ENCODE peak calls at places on chromosome 16, in ten cellular contexts. One of them, this sample, is unnamed.

GRCh38 chr16:11161974-11162373 is 94.0 kb downstream of the SOCS1 start:
- DNase-seq in sigmoid colon: no peak
- DNase-seq in GM12891: no peak
- DNase-seq in endothelial cell of umbilical vein: no peak
- DNase-seq in GM23338: no peak
- DNase-seq in GM12892: no peak
- DNase-seq in stomach: no peak
- DNase-seq in transverse colon: no peak
- DNase-seq in spleen: peak
- DNase-seq in HL-60: no peak
- DNase-seq in this sample: no peak

GRCh38 chr16:15643453-15644305 is 725 bp upstream of the MARF1 start:
- DNase-seq in sigmoid colon: no peak
- DNase-seq in GM12891: no peak
- DNase-seq in endothelial cell of umbilical vein: peak
- DNase-seq in GM23338: peak
- DNase-seq in GM12892: no peak
- DNase-seq in stomach: no peak
- DNase-seq in transverse colon: peak
- DNase-seq in spleen: no peak
- DNase-seq in HL-60: peak
- DNase-seq in this sample: peak

GRCh38 chr16:54030451-54030850 is 256.1 kb downstream of the IRX3 start:
- DNase-seq in sigmoid colon: no peak
- DNase-seq in GM12891: no peak
- DNase-seq in endothelial cell of umbilical vein: no peak
- DNase-seq in GM23338: no peak
- DNase-seq in GM12892: no peak
- DNase-seq in stomach: no peak
- DNase-seq in transverse colon: no peak
- DNase-seq in spleen: no peak
- DNase-seq in HL-60: no peak
- DNase-seq in this sample: no peak

GRCh38 chr16:76748698-76749097 is 442.3 kb upstream of the MON1B start:
- DNase-seq in sigmoid colon: no peak
- DNase-seq in GM12891: no peak
- DNase-seq in endothelial cell of umbilical vein: no peak
- DNase-seq in GM23338: no peak
- DNase-seq in GM12892: no peak
- DNase-seq in stomach: no peak
- DNase-seq in transverse colon: no peak
- DNase-seq in spleen: no peak
- DNase-seq in HL-60: no peak
- DNase-seq in this sample: no peak

GRCh38 chr16:79261944-79262552 is 338.5 kb downstream of the MAF start:
- DNase-seq in sigmoid colon: no peak
- DNase-seq in GM12891: no peak
- DNase-seq in endothelial cell of umbilical vein: no peak
- DNase-seq in GM23338: no peak
- DNase-seq in GM12892: no peak
- DNase-seq in stomach: no peak
- DNase-seq in transverse colon: no peak
- DNase-seq in spleen: no peak
- DNase-seq in HL-60: no peak
- DNase-seq in this sample: no peak

GRCh38 chr16:155031-155398 is 2.6 kb downstream of the HBZ start:
- DNase-seq in sigmoid colon: no peak
- DNase-seq in GM12891: no peak
- DNase-seq in endothelial cell of umbilical vein: no peak
- DNase-seq in GM23338: no peak
- DNase-seq in GM12892: no peak
- DNase-seq in stomach: no peak
- DNase-seq in transverse colon: no peak
- DNase-seq in spleen: no peak
- DNase-seq in HL-60: no peak
- DNase-seq in this sample: no peak

GRCh38 chr16:65790768-65791167 is 575.7 kb upstream of the CDH5 start:
- DNase-seq in sigmoid colon: no peak
- DNase-seq in GM12891: no peak
- DNase-seq in endothelial cell of umbilical vein: no peak
- DNase-seq in GM23338: no peak
- DNase-seq in GM12892: no peak
- DNase-seq in stomach: no peak
- DNase-seq in transverse colon: no peak
- DNase-seq in spleen: no peak
- DNase-seq in HL-60: no peak
- DNase-seq in this sample: no peak

GRCh38 chr16:7509919-7510705 is 177.5 kb downstream of the RBFOX1 start:
- DNase-seq in sigmoid colon: no peak
- DNase-seq in GM12891: no peak
- DNase-seq in endothelial cell of umbilical vein: no peak
- DNase-seq in GM23338: peak
- DNase-seq in GM12892: no peak
- DNase-seq in stomach: no peak
- DNase-seq in transverse colon: no peak
- DNase-seq in spleen: no peak
- DNase-seq in HL-60: no peak
- DNase-seq in this sample: no peak

GRCh38 chr16:12764813-12765212 is 38.9 kb downstream of the CPPED1 start:
- DNase-seq in sigmoid colon: no peak
- DNase-seq in GM12891: no peak
- DNase-seq in endothelial cell of umbilical vein: no peak
- DNase-seq in GM23338: no peak
- DNase-seq in GM12892: no peak
- DNase-seq in stomach: no peak
- DNase-seq in transverse colon: no peak
- DNase-seq in spleen: no peak
- DNase-seq in HL-60: no peak
- DNase-seq in this sample: no peak

GRCh38 chr16:8727857-8728618 is 53.6 kb downstream of the ABAT start:
- DNase-seq in sigmoid colon: no peak
- DNase-seq in GM12891: no peak
- DNase-seq in endothelial cell of umbilical vein: no peak
- DNase-seq in GM23338: no peak
- DNase-seq in GM12892: no peak
- DNase-seq in stomach: no peak
- DNase-seq in transverse colon: no peak
- DNase-seq in spleen: no peak
- DNase-seq in HL-60: no peak
- DNase-seq in this sample: no peak

GRCh38 chr16:68707341-68708152 is 29.5 kb upstream of the CDH1 start:
- DNase-seq in sigmoid colon: no peak
- DNase-seq in GM12891: no peak
- DNase-seq in endothelial cell of umbilical vein: no peak
- DNase-seq in GM23338: peak
- DNase-seq in GM12892: no peak
- DNase-seq in stomach: peak
- DNase-seq in transverse colon: peak
- DNase-seq in spleen: no peak
- DNase-seq in HL-60: no peak
- DNase-seq in this sample: no peak

GRCh38 chr16:29644338-29644857 is 18.6 kb upstream of the SPN start:
- DNase-seq in sigmoid colon: no peak
- DNase-seq in GM12891: no peak
- DNase-seq in endothelial cell of umbilical vein: no peak
- DNase-seq in GM23338: no peak
- DNase-seq in GM12892: no peak
- DNase-seq in stomach: no peak
- DNase-seq in transverse colon: no peak
- DNase-seq in spleen: no peak
- DNase-seq in HL-60: no peak
- DNase-seq in this sample: no peak

GRCh38 chr16:28096974-28097373 is 33.5 kb upstream of the GSG1L start:
- DNase-seq in sigmoid colon: peak
- DNase-seq in GM12891: no peak
- DNase-seq in endothelial cell of umbilical vein: no peak
- DNase-seq in GM23338: no peak
- DNase-seq in GM12892: no peak
- DNase-seq in stomach: no peak
- DNase-seq in transverse colon: no peak
- DNase-seq in spleen: peak
- DNase-seq in HL-60: no peak
- DNase-seq in this sample: no peak

GRCh38 chr16:89570342-89570923 is 5.1 kb upstream of the CPNE7 start:
- DNase-seq in sigmoid colon: no peak
- DNase-seq in GM12891: no peak
- DNase-seq in endothelial cell of umbilical vein: no peak
- DNase-seq in GM23338: no peak
- DNase-seq in GM12892: no peak
- DNase-seq in stomach: no peak
- DNase-seq in transverse colon: no peak
- DNase-seq in spleen: peak
- DNase-seq in HL-60: no peak
- DNase-seq in this sample: no peak

GRCh38 chr16:89572478-89573205 is 2.9 kb upstream of the CPNE7 start:
- DNase-seq in sigmoid colon: no peak
- DNase-seq in GM12891: no peak
- DNase-seq in endothelial cell of umbilical vein: no peak
- DNase-seq in GM23338: no peak
- DNase-seq in GM12892: no peak
- DNase-seq in stomach: no peak
- DNase-seq in transverse colon: no peak
- DNase-seq in spleen: no peak
- DNase-seq in HL-60: no peak
- DNase-seq in this sample: no peak

GRCh38 chr16:89571636-89572035 is 3.9 kb upstream of the CPNE7 start:
- DNase-seq in sigmoid colon: no peak
- DNase-seq in GM12891: no peak
- DNase-seq in endothelial cell of umbilical vein: no peak
- DNase-seq in GM23338: no peak
- DNase-seq in GM12892: no peak
- DNase-seq in stomach: no peak
- DNase-seq in transverse colon: no peak
- DNase-seq in spleen: no peak
- DNase-seq in HL-60: no peak
- DNase-seq in this sample: no peak

GRCh38 chr16:89573826-89574680 is 1.5 kb upstream of the CPNE7 start:
- DNase-seq in sigmoid colon: no peak
- DNase-seq in GM12891: no peak
- DNase-seq in endothelial cell of umbilical vein: no peak
- DNase-seq in GM23338: no peak
- DNase-seq in GM12892: no peak
- DNase-seq in stomach: no peak
- DNase-seq in transverse colon: no peak
- DNase-seq in spleen: peak
- DNase-seq in HL-60: no peak
- DNase-seq in this sample: no peak

GRCh38 chr16:89572042-89572441 is 3.5 kb upstream of the CPNE7 start:
- DNase-seq in sigmoid colon: no peak
- DNase-seq in GM12891: no peak
- DNase-seq in endothelial cell of umbilical vein: no peak
- DNase-seq in GM23338: no peak
- DNase-seq in GM12892: no peak
- DNase-seq in stomach: no peak
- DNase-seq in transverse colon: no peak
- DNase-seq in spleen: no peak
- DNase-seq in HL-60: no peak
- DNase-seq in this sample: no peak
- TF ChIP-seq POLR2AphosphoS5 in sigmoid colon: no peak
- TF ChIP-seq POLR2AphosphoS5 in GM12891: no peak
- TF ChIP-seq POLR2AphosphoS5 in endothelial cell of umbilical vein: no peak
- TF ChIP-seq POLR2AphosphoS5 in GM23338: no peak
- TF ChIP-seq POLR2AphosphoS5 in GM12892: no peak
- TF ChIP-seq POLR2AphosphoS5 in stomach: no peak
- TF ChIP-seq POLR2AphosphoS5 in transverse colon: no peak
- TF ChIP-seq POLR2AphosphoS5 in spleen: no peak
- TF ChIP-seq POLR2AphosphoS5 in HL-60: no peak
- TF ChIP-seq POLR2AphosphoS5 in this sample: no peak

DNA sequence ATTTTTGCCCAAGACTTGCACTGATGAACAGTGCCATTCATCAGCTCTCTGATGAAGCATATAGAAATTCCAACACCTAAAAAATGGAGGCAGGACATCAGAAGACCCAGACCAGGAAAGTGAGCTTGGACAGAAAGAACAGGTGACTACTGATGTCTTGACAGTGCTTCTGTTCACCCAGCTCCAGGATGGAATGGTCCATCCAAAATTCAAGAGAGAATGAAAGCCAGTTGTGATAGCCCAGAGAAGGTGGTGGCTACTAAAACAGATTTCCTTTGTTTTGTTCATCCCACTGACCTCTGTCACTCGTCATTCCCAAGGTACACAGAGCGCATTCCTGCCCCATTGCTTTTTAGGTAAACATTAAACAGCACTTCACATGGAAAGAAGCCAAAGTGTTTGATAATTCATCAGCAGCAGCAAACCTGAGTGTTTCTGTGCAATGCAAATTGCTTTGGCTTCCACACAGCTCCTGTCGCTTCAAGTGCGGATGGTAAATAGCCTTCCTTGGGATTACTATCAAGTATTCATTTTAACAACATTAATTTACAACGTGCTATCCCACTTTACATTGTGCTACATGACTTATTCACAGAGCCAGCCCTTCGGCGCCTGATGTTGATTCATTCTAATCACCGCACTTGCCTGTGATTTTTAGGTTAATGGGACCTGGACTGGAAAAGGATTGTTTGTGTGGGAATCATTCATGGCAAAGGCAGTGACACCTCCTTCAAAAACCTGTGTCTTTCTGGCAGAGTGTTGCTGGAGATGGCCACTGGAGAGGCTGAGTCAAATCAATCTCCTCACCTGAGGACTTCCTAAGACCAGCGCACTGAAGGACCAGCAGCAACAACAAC is 65.1 kb upstream of the TOX3 start:
- DNase-seq in sigmoid colon: no peak
- DNase-seq in GM12891: no peak
- DNase-seq in endothelial cell of umbilical vein: no peak
- DNase-seq in GM23338: no peak
- DNase-seq in GM12892: no peak
- DNase-seq in stomach: peak
- DNase-seq in transverse colon: peak
- DNase-seq in spleen: no peak
- DNase-seq in HL-60: no peak
- DNase-seq in this sample: no peak
- TF ChIP-seq POLR2AphosphoS5 in sigmoid colon: no peak
- TF ChIP-seq POLR2AphosphoS5 in GM12891: no peak
- TF ChIP-seq POLR2AphosphoS5 in endothelial cell of umbilical vein: no peak
- TF ChIP-seq POLR2AphosphoS5 in GM23338: no peak
- TF ChIP-seq POLR2AphosphoS5 in GM12892: no peak
- TF ChIP-seq POLR2AphosphoS5 in stomach: peak
- TF ChIP-seq POLR2AphosphoS5 in transverse colon: peak
- TF ChIP-seq POLR2AphosphoS5 in spleen: no peak
- TF ChIP-seq POLR2AphosphoS5 in HL-60: no peak
- TF ChIP-seq POLR2AphosphoS5 in this sample: no peak

GRCh38 chr16:30725465-30725792 is 22.8 kb upstream of the PHKG2 start:
- DNase-seq in sigmoid colon: no peak
- DNase-seq in GM12891: no peak
- DNase-seq in endothelial cell of umbilical vein: no peak
- DNase-seq in GM23338: no peak
- DNase-seq in GM12892: no peak
- DNase-seq in stomach: no peak
- DNase-seq in transverse colon: no peak
- DNase-seq in spleen: no peak
- DNase-seq in HL-60: no peak
- DNase-seq in this sample: no peak
- TF ChIP-seq POLR2AphosphoS5 in sigmoid colon: no peak
- TF ChIP-seq POLR2AphosphoS5 in GM12891: no peak
- TF ChIP-seq POLR2AphosphoS5 in endothelial cell of umbilical vein: no peak
- TF ChIP-seq POLR2AphosphoS5 in GM23338: no peak
- TF ChIP-seq POLR2AphosphoS5 in GM12892: no peak
- TF ChIP-seq POLR2AphosphoS5 in stomach: no peak
- TF ChIP-seq POLR2AphosphoS5 in transverse colon: peak
- TF ChIP-seq POLR2AphosphoS5 in spleen: no peak
- TF ChIP-seq POLR2AphosphoS5 in HL-60: no peak
- TF ChIP-seq POLR2AphosphoS5 in this sample: no peak

GRCh38 chr16:67001159-67001486 is 12.7 kb downstream of the CES4A start:
- DNase-seq in sigmoid colon: no peak
- DNase-seq in GM12891: no peak
- DNase-seq in endothelial cell of umbilical vein: no peak
- DNase-seq in GM23338: peak
- DNase-seq in GM12892: no peak
- DNase-seq in stomach: no peak
- DNase-seq in transverse colon: no peak
- DNase-seq in spleen: no peak
- DNase-seq in HL-60: no peak
- DNase-seq in this sample: no peak
- TF ChIP-seq POLR2AphosphoS5 in sigmoid colon: no peak
- TF ChIP-seq POLR2AphosphoS5 in GM12891: no peak
- TF ChIP-seq POLR2AphosphoS5 in endothelial cell of umbilical vein: no peak
- TF ChIP-seq POLR2AphosphoS5 in GM23338: no peak
- TF ChIP-seq POLR2AphosphoS5 in GM12892: no peak
- TF ChIP-seq POLR2AphosphoS5 in stomach: no peak
- TF ChIP-seq POLR2AphosphoS5 in transverse colon: no peak
- TF ChIP-seq POLR2AphosphoS5 in spleen: no peak
- TF ChIP-seq POLR2AphosphoS5 in HL-60: no peak
- TF ChIP-seq POLR2AphosphoS5 in this sample: no peak

This sample was measured in SK-N-MC.